ENCODE peak calls at places on chromosomes 13 and 19, in five cellular contexts. R is uterus, W is BE2C, N is neuronal stem cell, B is ovary. M is an unnamed sample. For H3K9me3, the result is how much of the 10 kb centered on the place peaks cover.

GRCh38 chr13:34065915-34066314 is 248.0 kb downstream of the RFC3 start:
- DNase-seq in W (no peak), B (no peak), N (no peak), R (no peak), M (no peak)

GRCh38 chr19:10113592-10113963 is 2.1 kb downstream of the P2RY11 start:
- DNase-seq in W (no peak), R (no peak), N (no peak), B (no peak), M (no peak)

GRCh38 chr19:56504581-56504980 is 3.1 kb upstream of the ZNF471 start:
- DNase-seq in N (no peak), W (no peak), R (no peak), B (no peak), M (no peak)

GRCh38 chr13:46198794-46199193 is 12.9 kb upstream of the LRRC63 start:
- DNase-seq in W (no peak), N (no peak), B (no peak), R (no peak), M (no peak)

GRCh38 chr13:103694033-103694432 is 627.8 kb upstream of the SLC10A2 start:
- DNase-seq in N (no peak), R (no peak), W (peak), B (no peak), M (no peak)

GRCh38 chr19:23262892-23263291 is 12.7 kb upstream of the ZNF724 start:
- DNase-seq in N (no peak), W (no peak), R (no peak), B (no peak), M (no peak)

GRCh38 chr19:30742539-30742938 is 370.4 kb downstream of the ZNF536 start:
- DNase-seq in R (no peak), N (no peak), B (no peak), W (peak), M (no peak)

GRCh38 chr13:82976499-82976898 is 905.8 kb downstream of the SLITRK1 start:
- DNase-seq in N (no peak), B (no peak), R (no peak), W (no peak), M (no peak)

GRCh38 chr13:49664606-49665005 is 26.7 kb downstream of the EBPL start:
- DNase-seq in B (no peak), R (no peak), W (no peak), N (peak), M (peak)

GRCh38 chr19:32870154-32870573 is 597 bp upstream of the SLC7A9 start:
- DNase-seq in W (no peak), R (no peak), N (no peak), B (no peak), M (no peak)

GRCh38 chr13:67277581-67277980 is 47.4 kb upstream of the PCDH9 start:
- DNase-seq in R (no peak), B (no peak), W (no peak), N (no peak), M (no peak)

GRCh38 chr13:102187313-102187712 is 214.5 kb downstream of the FGF14 start:
- DNase-seq in R (no peak), B (no peak), W (no peak), N (no peak), M (no peak)

GRCh38 chr13:34720618-34721017 is 221.5 kb upstream of the NBEA start:
- DNase-seq in R (no peak), W (no peak), B (no peak), N (no peak), M (no peak)

GRCh38 chr13:25249001-25249543 is 38.2 kb downstream of the MTMR6 start:
- DNase-seq in R (no peak), W (no peak), B (no peak), N (no peak), M (peak)

GRCh38 chr13:77055158-77055557 is 28.2 kb upstream of the FBXL3 start:
- DNase-seq in W (no peak), B (no peak), R (no peak), N (no peak), M (no peak)

GRCh38 chr13:50339291-50339690 is 324.0 kb downstream of the KCNRG start:
- DNase-seq in W (no peak), N (no peak), R (no peak), B (no peak), M (no peak)

GRCh38 chr19:44576843-44577565 is 36.4 kb upstream of the IGSF23 start:
- DNase-seq in R (no peak), N (no peak), B (no peak), W (peak), M (peak)

GRCh38 chr13:46553521-46553885 is 533 bp downstream of the LRCH1 start:
- DNase-seq in W (peak), R (peak), N (no peak), B (no peak), M (no peak)

GRCh38 chr13:100088282-100088647 is 628 bp upstream of the PCCA start:
- DNase-seq in N (no peak), R (no peak), W (no peak), B (no peak), M (peak)

GRCh38 chr13:48029859-48030258 is 7.7 kb upstream of the NUDT15 start:
- DNase-seq in R (no peak), B (no peak), W (no peak), N (no peak), M (no peak)

GRCh38 chr19:16381756-16382401 is 57.3 kb downstream of the KLF2 start:
- DNase-seq in R (peak), B (peak), N (no peak), W (no peak), M (no peak)

GRCh38 chr19:47839913-47840312 is 18.2 kb downstream of the CRX start:
- DNase-seq in B (no peak), R (no peak), N (no peak), W (no peak), M (peak)

GRCh38 chr13:29749401-29750177 is 100.8 kb downstream of the UBL3 start:
- DNase-seq in B (no peak), W (no peak), N (no peak), R (no peak), M (no peak)

GRCh38 chr19:16095071-16095571 is 16.6 kb upstream of the RAB8A start:
- DNase-seq in B (peak), R (peak), W (no peak), N (no peak), M (no peak)

GRCh38 chr13:26721251-26721939 is 39.2 kb downstream of the GPR12 start:
- DNase-seq in B (no peak), N (no peak), W (no peak), R (no peak), M (peak)

GRCh38 chr13:50170447-50171037 is 155.3 kb downstream of the KCNRG start:
- DNase-seq in B (no peak), W (no peak), N (no peak), R (no peak), M (no peak)

GRCh38 chr19:54439174-54439851 is 9.7 kb upstream of the LENG8 start:
- DNase-seq in W (peak), B (peak), R (no peak), N (no peak), M (peak)

GRCh38 chr13:76672422-76672821 is 213.8 kb downstream of the KCTD12 start:
- DNase-seq in W (no peak), N (no peak), B (peak), R (no peak), M (no peak)

GRCh38 chr13:80211573-80211972 is 129.4 kb downstream of the SPRY2 start:
- DNase-seq in R (no peak), W (peak), B (no peak), N (no peak), M (no peak)

GRCh38 chr19:10286803-10287737 is at the start of gene ICAM4:
- DNase-seq in B (peak), R (peak), W (peak), N (no peak), M (no peak)

GRCh38 chr13:94305934-94306333 is 173.5 kb downstream of the DCT start:
- DNase-seq in N (no peak), W (no peak), R (no peak), B (no peak), M (no peak)

GRCh38 chr19:49132974-49133609 is 13.7 kb downstream of the PPFIA3 start:
- DNase-seq in R (no peak), W (no peak), N (no peak), B (no peak), M (no peak)

GRCh38 chr19:47132522-47132852 is 1.9 kb downstream of the SAE1 start:
- DNase-seq in W (no peak), B (no peak), R (no peak), N (no peak), M (no peak)

GRCh38 chr19:33467851-33468250 is 53.7 kb downstream of the PEPD start:
- DNase-seq in B (no peak), N (no peak), W (no peak), R (no peak), M (no peak)

GRCh38 chr13:33825083-33825482 is 7.1 kb downstream of the RFC3 start:
- DNase-seq in R (no peak), W (no peak), B (no peak), N (no peak), M (no peak)

GRCh38 chr19:18108897-18109296 is 11.3 kb downstream of the MAST3 start:
- DNase-seq in B (no peak), N (no peak), R (no peak), W (no peak), M (no peak)

GRCh38 chr13:40653558-40654318 is 12.7 kb downstream of the FOXO1 start:
- DNase-seq in B (no peak), R (no peak), W (no peak), N (no peak), M (no peak)
- H3K4me3 ChIP-seq in B (no peak), R (no peak), W (no peak), N (no peak), M (no peak)

GRCh38 chr19:58170860-58171259 is 12.0 kb upstream of the ZNF274 start:
- DNase-seq in R (no peak), B (no peak), W (no peak), N (no peak), M (no peak)

GRCh38 chr19:58166708-58167280 is 16.1 kb upstream of the ZNF274 start:
- DNase-seq in R (no peak), W (no peak), B (no peak), N (no peak), M (no peak)

GRCh38 chr19:58166268-58166667 is 15.7 kb upstream of the ZNF329 start:
- DNase-seq in R (no peak), N (no peak), B (no peak), W (no peak), M (no peak)
- H3K9me3 ChIP-seq in R (under half), N (under half), B (under half), W (under half), M (half or more)

GRCh38 chr19:40721140-40721486 is 4.2 kb downstream of the ITPKC start:
- DNase-seq in B (no peak), N (no peak), R (no peak), W (no peak), M (no peak)
- H3K4me3 ChIP-seq in B (peak), N (no peak), R (peak), W (no peak), M (no peak)

GRCh38 chr13:95516021-95516420 is 36.5 kb upstream of the CLDN10 start:
- DNase-seq in R (no peak), B (no peak), N (no peak), W (no peak), M (no peak)
- H3K9me3 ChIP-seq in R (under half), B (under half), N (under half), W (under half), M (under half)

GRCh38 chr19:38736036-38736412 is 8.2 kb downstream of the CAPN12 start:
- DNase-seq in B (peak), R (peak), N (no peak), W (peak), M (peak)
- H3K4me3 ChIP-seq in B (peak), R (no peak), N (peak), W (peak), M (peak)

GRCh38 chr19:28409859-28410258 is 803.1 kb downstream of the UQCRFS1 start:
- DNase-seq in B (no peak), R (no peak), N (no peak), W (no peak), M (no peak)
- H3K9me3 ChIP-seq in B (under half), R (under half), N (under half), W (under half), M (under half)

GRCh38 chr19:35545855-35546381 is 492 bp downstream of the TMEM147 start:
- DNase-seq in W (peak), N (no peak), R (no peak), B (peak), M (peak)

GRCh38 chr19:35544110-35544802 is 1.2 kb upstream of the TMEM147 start:
- DNase-seq in W (no peak), R (no peak), N (no peak), B (no peak), M (no peak)

GRCh38 chr19:35549174-35549788 is 3.9 kb downstream of the TMEM147 start:
- DNase-seq in R (peak), N (peak), W (peak), B (peak), M (peak)

GRCh38 chr19:35545001-35545854 is at the start of gene TMEM147:
- DNase-seq in B (peak), N (peak), W (peak), R (peak), M (peak)

GRCh38 chr19:35546532-35546931 is 1.1 kb downstream of the TMEM147 start:
- DNase-seq in R (no peak), N (no peak), W (no peak), B (no peak), M (no peak)
- H3K4me3 ChIP-seq in R (peak), N (no peak), W (peak), B (no peak), M (peak)

GRCh38 chr19:41668315-41668714 is 19.8 kb downstream of the CEACAM7 start:
- DNase-seq in B (no peak), R (no peak), W (no peak), N (no peak), M (no peak)
- H3K9me3 ChIP-seq in B (under half), R (under half), W (under half), N (under half), M (under half)

GRCh38 chr13:109773276-109773675 is 13.1 kb downstream of the IRS2 start:
- DNase-seq in R (no peak), B (no peak), N (no peak), W (no peak), M (no peak)
- H3K4me3 ChIP-seq in R (no peak), B (no peak), N (no peak), W (no peak), M (no peak)